ENCODE peak calls at places on chromosomes 4 and X, in five cellular contexts. One of them, this sample, is unnamed.

GRCh38 chr4:88098993-88099752 is 59.3 kb downstream of the ABCG2 start:
- DNase-seq in stomach: no peak
- DNase-seq in HCT116: no peak
- DNase-seq in CD8-positive, alpha-beta memory T cell: no peak
- DNase-seq in RWPE1: no peak
- DNase-seq in this sample: no peak

GRCh38 chrX:115561605-115562491 is 874 bp downstream of the PLS3 start:
- DNase-seq in stomach: peak
- DNase-seq in HCT116: no peak
- DNase-seq in CD8-positive, alpha-beta memory T cell: no peak
- DNase-seq in RWPE1: peak
- DNase-seq in this sample: peak

GRCh38 chrX:10902001-10902400 is 209.1 kb upstream of the HCCS start:
- DNase-seq in stomach: no peak
- DNase-seq in HCT116: no peak
- DNase-seq in CD8-positive, alpha-beta memory T cell: no peak
- DNase-seq in RWPE1: peak
- DNase-seq in this sample: no peak

GRCh38 chr4:109079731-109080130 is 222.7 kb downstream of the COL25A1 start:
- DNase-seq in stomach: no peak
- DNase-seq in HCT116: no peak
- DNase-seq in CD8-positive, alpha-beta memory T cell: no peak
- DNase-seq in RWPE1: peak
- DNase-seq in this sample: no peak

GRCh38 chrX:275967-276587 is 5.1 kb upstream of the PLCXD1 start:
- DNase-seq in stomach: peak
- DNase-seq in HCT116: peak
- DNase-seq in CD8-positive, alpha-beta memory T cell: peak
- DNase-seq in RWPE1: peak
- DNase-seq in this sample: peak

GRCh38 chr4:87390931-87391782 is at the start of gene HSD17B11:
- DNase-seq in stomach: peak
- DNase-seq in HCT116: peak
- DNase-seq in CD8-positive, alpha-beta memory T cell: peak
- DNase-seq in RWPE1: peak
- DNase-seq in this sample: peak

GRCh38 chrX:8897259-8897658 is 96.1 kb upstream of the FAM9A start:
- DNase-seq in stomach: no peak
- DNase-seq in HCT116: no peak
- DNase-seq in CD8-positive, alpha-beta memory T cell: no peak
- DNase-seq in RWPE1: no peak
- DNase-seq in this sample: no peak

GRCh38 chr4:751676-752075 is 46.0 kb downstream of the PCGF3 start:
- DNase-seq in stomach: no peak
- DNase-seq in HCT116: no peak
- DNase-seq in CD8-positive, alpha-beta memory T cell: no peak
- DNase-seq in RWPE1: no peak
- DNase-seq in this sample: no peak

GRCh38 chr4:154707877-154708276 is 35.9 kb upstream of the LRAT start:
- DNase-seq in stomach: no peak
- DNase-seq in HCT116: peak
- DNase-seq in CD8-positive, alpha-beta memory T cell: no peak
- DNase-seq in RWPE1: peak
- DNase-seq in this sample: no peak

GRCh38 chr4:133157460-133158160 is 8.5 kb downstream of the PCDH10 start:
- DNase-seq in stomach: no peak
- DNase-seq in HCT116: no peak
- DNase-seq in CD8-positive, alpha-beta memory T cell: no peak
- DNase-seq in RWPE1: no peak
- DNase-seq in this sample: no peak

DNA sequence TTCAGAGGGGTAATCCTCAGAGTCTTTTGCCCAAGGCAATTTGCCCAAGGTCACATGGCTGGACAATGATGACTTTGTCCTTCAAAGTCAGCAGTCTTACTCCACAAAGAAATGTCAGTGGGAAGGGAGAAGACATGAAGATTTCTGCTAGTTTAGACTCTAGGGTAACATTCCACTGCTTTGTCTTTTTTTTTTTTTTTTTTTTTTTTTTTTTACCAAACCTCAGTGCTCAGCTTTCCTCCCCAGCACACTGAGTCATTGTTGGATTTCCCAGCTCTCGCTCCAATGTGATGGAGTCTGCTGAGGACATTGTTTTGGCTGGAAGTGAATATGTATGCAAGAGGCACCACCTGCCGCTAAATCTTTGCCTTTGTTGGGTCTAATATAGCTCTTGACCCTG is 7.2 kb upstream of the C1QTNF7 start:
- DNase-seq in stomach: no peak
- DNase-seq in HCT116: no peak
- DNase-seq in CD8-positive, alpha-beta memory T cell: no peak
- DNase-seq in RWPE1: no peak
- DNase-seq in this sample: no peak
- H3K27ac ChIP-seq in stomach: peak
- H3K27ac ChIP-seq in HCT116: no peak
- H3K27ac ChIP-seq in CD8-positive, alpha-beta memory T cell: no peak
- H3K27ac ChIP-seq in RWPE1: no peak
- H3K27ac ChIP-seq in this sample: no peak

DNA sequence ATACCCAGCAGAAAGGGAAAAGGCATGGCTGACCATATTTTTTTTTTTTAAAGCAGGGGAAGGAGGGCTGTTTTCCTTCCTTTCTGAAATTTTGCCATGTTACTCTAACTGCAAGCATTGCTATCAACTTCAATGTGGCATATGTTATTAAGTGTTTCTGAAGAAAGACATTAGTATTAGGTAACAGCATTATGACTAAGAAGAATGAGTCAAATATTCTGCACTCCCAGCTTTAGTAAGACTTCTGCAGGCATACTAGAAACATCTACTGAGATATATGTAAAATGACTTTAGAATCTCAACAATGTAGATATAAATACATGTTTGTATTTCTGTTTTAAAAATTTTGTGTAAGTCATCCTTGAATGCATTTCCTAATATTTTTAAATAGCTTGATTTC is 512.5 kb upstream of the FAM241A start:
- DNase-seq in stomach: no peak
- DNase-seq in HCT116: no peak
- DNase-seq in CD8-positive, alpha-beta memory T cell: no peak
- DNase-seq in RWPE1: no peak
- DNase-seq in this sample: no peak
- H3K27ac ChIP-seq in stomach: no peak
- H3K27ac ChIP-seq in HCT116: no peak
- H3K27ac ChIP-seq in CD8-positive, alpha-beta memory T cell: no peak
- H3K27ac ChIP-seq in RWPE1: no peak
- H3K27ac ChIP-seq in this sample: no peak

GRCh38 chr4:185671496-185671895 is 136.2 kb upstream of the PDLIM3 start:
- DNase-seq in stomach: no peak
- DNase-seq in HCT116: no peak
- DNase-seq in CD8-positive, alpha-beta memory T cell: no peak
- DNase-seq in RWPE1: no peak
- DNase-seq in this sample: no peak
- H3K27ac ChIP-seq in stomach: peak
- H3K27ac ChIP-seq in HCT116: no peak
- H3K27ac ChIP-seq in CD8-positive, alpha-beta memory T cell: no peak
- H3K27ac ChIP-seq in RWPE1: no peak
- H3K27ac ChIP-seq in this sample: no peak

DNA sequence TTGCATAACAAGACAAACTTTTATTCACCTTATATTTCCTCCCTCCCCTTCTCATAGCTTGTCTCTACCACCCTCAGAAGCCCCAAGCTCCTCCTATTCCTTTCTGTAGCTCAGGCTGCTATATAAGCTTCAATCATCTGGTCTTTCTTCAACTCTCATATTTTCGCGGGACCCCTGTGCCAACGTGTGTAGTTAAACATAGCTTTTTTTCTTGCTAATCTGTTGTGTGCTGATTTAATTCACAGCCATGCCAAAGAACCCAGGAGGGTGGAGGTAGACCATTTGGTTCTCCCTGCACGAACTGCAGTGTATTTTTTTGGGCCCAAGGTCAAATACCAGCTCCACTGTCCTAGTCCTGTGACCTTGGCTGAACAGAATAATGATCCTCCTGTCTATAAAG is 21.0 kb upstream of the CD38 start:
- DNase-seq in stomach: no peak
- DNase-seq in HCT116: no peak
- DNase-seq in CD8-positive, alpha-beta memory T cell: no peak
- DNase-seq in RWPE1: no peak
- DNase-seq in this sample: no peak
- H3K27ac ChIP-seq in stomach: no peak
- H3K27ac ChIP-seq in HCT116: no peak
- H3K27ac ChIP-seq in CD8-positive, alpha-beta memory T cell: no peak
- H3K27ac ChIP-seq in RWPE1: no peak
- H3K27ac ChIP-seq in this sample: peak

GRCh38 chr4:84962102-84962501 is 4.4 kb downstream of the WDFY3 start:
- DNase-seq in stomach: no peak
- DNase-seq in HCT116: no peak
- DNase-seq in CD8-positive, alpha-beta memory T cell: no peak
- DNase-seq in RWPE1: no peak
- DNase-seq in this sample: no peak

GRCh38 chr4:84965558-84966381 is 720 bp downstream of the WDFY3 start:
- DNase-seq in stomach: peak
- DNase-seq in HCT116: no peak
- DNase-seq in CD8-positive, alpha-beta memory T cell: no peak
- DNase-seq in RWPE1: peak
- DNase-seq in this sample: no peak

GRCh38 chr4:84966382-84967291 is at the start of gene WDFY3:
- DNase-seq in stomach: peak
- DNase-seq in HCT116: peak
- DNase-seq in CD8-positive, alpha-beta memory T cell: no peak
- DNase-seq in RWPE1: peak
- DNase-seq in this sample: no peak

GRCh38 chr4:84967292-84967651 is 782 bp upstream of the WDFY3 start:
- DNase-seq in stomach: no peak
- DNase-seq in HCT116: no peak
- DNase-seq in CD8-positive, alpha-beta memory T cell: no peak
- DNase-seq in RWPE1: no peak
- DNase-seq in this sample: no peak

DNA sequence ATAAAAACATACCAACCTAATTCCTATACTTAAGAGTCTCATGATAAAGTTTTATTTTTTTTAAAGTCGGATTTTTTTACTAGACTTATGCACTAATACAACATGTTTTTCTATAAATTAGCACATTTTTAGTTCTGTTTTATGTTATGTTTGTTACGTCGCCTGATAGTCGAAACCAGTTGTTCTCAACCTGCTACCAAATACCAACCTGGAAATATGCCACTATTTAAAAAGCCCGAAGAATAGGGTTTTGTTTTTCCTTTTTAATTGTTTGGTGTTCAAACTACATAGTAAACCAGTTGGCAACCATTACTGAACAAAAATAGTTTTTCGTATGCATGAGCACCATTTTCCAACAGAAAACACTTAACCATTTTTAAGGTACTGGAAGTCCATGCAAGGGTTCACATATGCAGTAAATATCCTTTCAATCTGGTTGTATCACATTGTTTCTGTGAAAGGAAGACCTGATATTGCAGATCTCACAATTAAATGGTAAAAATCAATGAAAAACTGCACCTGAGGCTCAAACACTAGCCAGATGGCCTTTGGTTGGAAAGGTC is 1.4 kb downstream of the WDFY3 start:
- DNase-seq in stomach: no peak
- DNase-seq in HCT116: no peak
- DNase-seq in CD8-positive, alpha-beta memory T cell: no peak
- DNase-seq in RWPE1: no peak
- DNase-seq in this sample: no peak
- H3K27ac ChIP-seq in stomach: peak
- H3K27ac ChIP-seq in HCT116: peak
- H3K27ac ChIP-seq in CD8-positive, alpha-beta memory T cell: no peak
- H3K27ac ChIP-seq in RWPE1: peak
- H3K27ac ChIP-seq in this sample: no peak